ENCODE peak calls at places on chromosomes 13 and 19, in four cellular contexts. S, U, C and G are unnamed samples.

GRCh38 chr13:53250272-53250875 is 221.8 kb downstream of the OLFM4 start:
- DNase-seq in C (no peak), U (peak; percentile 85), S (peak; percentile 32), G (peak; percentile 30)

GRCh38 chr19:6481541-6482342 is at the start of gene DENND1C:
- DNase-seq in C (peak; percentile 36), U (peak; percentile 48), S (no peak), G (peak; percentile 62)

GRCh38 chr19:4518345-4519171 is at the start of gene PLIN4:
- DNase-seq in S (no peak), C (no peak), U (peak; percentile 49), G (no peak)

GRCh38 chr13:27928353-27928804 is 8.6 kb downstream of the PDX1 start:
- DNase-seq in U (no peak), S (no peak), C (no peak), G (no peak)

GRCh38 chr19:40461669-40462221 is 3.8 kb downstream of the BLVRB start:
- DNase-seq in C (no peak), U (no peak), S (no peak), G (peak; percentile 23)

GRCh38 chr19:3319643-3320353 is 46.6 kb upstream of the NFIC start:
- DNase-seq in U (peak; percentile 81), C (no peak), S (no peak), G (no peak)

GRCh38 chr19:39405261-39405912 is 1.3 kb upstream of the ZFP36 start:
- DNase-seq in S (no peak), U (peak; percentile 30), C (no peak), G (no peak)

GRCh38 chr13:72208112-72208645 is 341.2 kb upstream of the DACH1 start:
- DNase-seq in U (no peak), C (no peak), S (no peak), G (no peak)

GRCh38 chr19:11539495-11540365 is 1.1 kb downstream of the CNN1 start:
- DNase-seq in C (no peak), U (peak; percentile 58), S (no peak), G (no peak)

GRCh38 chr13:48216204-48216711 is 16.7 kb upstream of the ITM2B start:
- DNase-seq in S (no peak), C (no peak), U (peak; percentile 37), G (no peak)

GRCh38 chr13:51453959-51454703 is 1.3 kb upstream of the INTS6 start:
- DNase-seq in S (no peak), U (peak; percentile 49), C (peak; percentile 22), G (no peak)

GRCh38 chr19:38778733-38779132 is 5.4 kb upstream of the LGALS7 start:
- DNase-seq in C (no peak), U (no peak), S (no peak), G (no peak)

GRCh38 chr13:109843695-109844094 is 57.3 kb upstream of the IRS2 start:
- DNase-seq in U (no peak), S (no peak), C (no peak), G (no peak)

GRCh38 chr19:14162871-14163297 is 26.5 kb upstream of the ASF1B start:
- DNase-seq in S (no peak), C (no peak), U (no peak), G (no peak)

GRCh38 chr13:25920277-25920676 is 131.5 kb downstream of the SHISA2 start:
- DNase-seq in S (no peak), C (no peak), U (peak; percentile 2), G (no peak)

GRCh38 chr13:109156181-109156935 is 526.9 kb downstream of the MYO16 start:
- DNase-seq in S (peak; percentile 43), C (no peak), U (peak; percentile 80), G (no peak)

GRCh38 chr19:1132625-1133383 is 29.0 kb downstream of the GPX4 start:
- DNase-seq in U (no peak), C (no peak), S (no peak), G (no peak)

GRCh38 chr19:52992109-52993004 is 21.4 kb upstream of the ERVV-1 start:
- DNase-seq in U (peak; percentile 24), S (no peak), C (no peak), G (no peak)

GRCh38 chr19:45884682-45885555 is 1.0 kb downstream of the IRF2BP1 start:
- DNase-seq in S (no peak), U (peak; percentile 60), C (no peak), G (peak; percentile 41)

GRCh38 chr13:73195091-73195490 is 136.3 kb downstream of the KLF5 start:
- DNase-seq in U (no peak), C (no peak), S (no peak), G (no peak)

GRCh38 chr13:111665691-111666095 is 345.3 kb downstream of the TEX29 start:
- DNase-seq in C (no peak), S (no peak), U (no peak), G (no peak)

GRCh38 chr13:51663980-51664957 is 80.0 kb downstream of the WDFY2 start:
- DNase-seq in U (no peak), S (no peak), C (no peak), G (no peak)

GRCh38 chr19:48418317-48419064 is 25.0 kb downstream of the GRIN2D start:
- DNase-seq in C (no peak), U (peak; percentile 65), S (no peak), G (no peak)

GRCh38 chr13:37680137-37680536 is 81.6 kb upstream of the POSTN start:
- DNase-seq in U (no peak), C (no peak), S (no peak), G (no peak)

GRCh38 chr13:94950303-94950702 is 238.0 kb upstream of the SOX21 start:
- DNase-seq in U (peak; percentile 3), C (no peak), S (no peak), G (no peak)

GRCh38 chr19:55650602-55651230 is 2.7 kb downstream of the CCDC106 start:
- DNase-seq in U (no peak), S (no peak), C (no peak), G (no peak)

GRCh38 chr13:111325146-111325890 is 4.9 kb downstream of the TEX29 start:
- DNase-seq in C (no peak), U (no peak), S (no peak), G (no peak)

GRCh38 chr19:31985001-31985605 is 360.3 kb upstream of the ZNF507 start:
- DNase-seq in U (no peak), S (no peak), C (no peak), G (no peak)

GRCh38 chr13:86585826-86586225 is 786.6 kb upstream of the SLITRK6 start:
- DNase-seq in S (peak; percentile 89), U (peak; percentile 80), C (no peak), G (no peak)

GRCh38 chr19:51031220-51031879 is 3.5 kb downstream of the KLK12 start:
- DNase-seq in S (no peak), U (no peak), C (no peak), G (no peak)

GRCh38 chr13:23987331-23987730 is 90.0 kb upstream of the C1QTNF9B start:
- DNase-seq in U (peak; percentile 62), S (peak; percentile 39), C (no peak), G (no peak)

GRCh38 chr19:17948967-17949930 is 16.4 kb downstream of the CCDC124 start:
- DNase-seq in S (no peak), U (no peak), C (no peak), G (peak; percentile 20)

GRCh38 chr13:50318887-50319286 is 303.6 kb downstream of the KCNRG start:
- DNase-seq in S (no peak), U (no peak), C (no peak), G (no peak)

GRCh38 chr13:109977212-109977968 is 191.0 kb upstream of the IRS2 start:
- DNase-seq in U (no peak), C (no peak), S (no peak), G (no peak)